ENCODE peak calls at places on chromosomes 11 and 22, in nine cellular contexts. W is NCI-H460; S is H9; I is pancreas; K is body of pancreas; B is ureter; N is HS-5; E is posterior vena cava; F is stimulated activated CD8-positive, alpha-beta memory T cell treated with anti-CD3 and anti-CD28 coated beads, Interleukin-12 subunit alpha, Interleukin-12 subunit beta, amount 100 ng/mL, for 4 hours. V is an unnamed sample.

GRCh38 chr11:125123947-125124633 is 12.7 kb upstream of the TMEM218 start:
- DNase-seq in W (peak), S (peak), I (no peak), K (peak), B (peak), N (peak), E (peak), F (no peak), V (peak)

GRCh38 chr22:20033045-20033706 is 12.3 kb downstream of the TANGO2 start:
- DNase-seq in W (no peak), S (no peak), I (peak), K (peak), B (no peak), N (no peak), E (no peak), F (no peak), V (peak)

GRCh38 chr11:95318459-95318858 is 87.5 kb upstream of the SESN3 start:
- DNase-seq in W (no peak), S (no peak), I (no peak), K (no peak), B (no peak), N (no peak), E (no peak), F (no peak), V (no peak)

GRCh38 chr11:1946812-1947480 is at the start of gene MRPL23:
- DNase-seq in W (no peak), S (no peak), I (no peak), K (peak), B (no peak), N (no peak), E (no peak), F (no peak), V (no peak)

GRCh38 chr22:36334838-36335603 is 52.7 kb downstream of the MYH9 start:
- DNase-seq in W (no peak), S (no peak), I (no peak), K (peak), B (no peak), N (no peak), E (no peak), F (no peak), V (peak)

GRCh38 chr11:76658651-76659650 is 11.6 kb downstream of the LRRC32 start:
- DNase-seq in W (no peak), S (peak), I (peak), K (no peak), B (no peak), N (no peak), E (peak), F (no peak), V (no peak)

GRCh38 chr11:46463701-46464100 is 72.1 kb upstream of the CHRM4 start:
- DNase-seq in W (no peak), S (no peak), I (no peak), K (no peak), B (no peak), N (no peak), E (no peak), F (no peak), V (no peak)

GRCh38 chr11:35796542-35796941 is 134.0 kb downstream of the TRIM44 start:
- DNase-seq in W (peak), S (no peak), I (no peak), K (no peak), B (no peak), N (peak), E (no peak), F (no peak), V (no peak)

GRCh38 chr11:132973686-132974085 is 558.6 kb downstream of the OPCML start:
- DNase-seq in W (no peak), S (no peak), I (no peak), K (no peak), B (no peak), N (no peak), E (no peak), F (no peak), V (no peak)

GRCh38 chr22:38074181-38075104 is 9.5 kb downstream of the SLC16A8 start:
- DNase-seq in W (no peak), S (peak), I (no peak), K (no peak), B (no peak), N (no peak), E (no peak), F (no peak), V (no peak)

GRCh38 chr22:37369536-37369935 is 57.7 kb downstream of the ELFN2 start:
- DNase-seq in W (no peak), S (no peak), I (no peak), K (no peak), B (no peak), N (no peak), E (no peak), F (no peak), V (no peak)

GRCh38 chr11:101510608-101511007 is 73.2 kb downstream of the TRPC6 start:
- DNase-seq in W (no peak), S (no peak), I (no peak), K (no peak), B (no peak), N (no peak), E (no peak), F (no peak), V (no peak)

GRCh38 chr11:33268945-33269567 is 11.9 kb downstream of the HIPK3 start:
- DNase-seq in W (no peak), S (no peak), I (no peak), K (no peak), B (no peak), N (peak), E (no peak), F (no peak), V (no peak)

GRCh38 chr22:30325724-30326703 is 727 bp downstream of the TBC1D10A start:
- DNase-seq in W (no peak), S (peak), I (peak), K (peak), B (no peak), N (no peak), E (no peak), F (no peak), V (peak)

GRCh38 chr22:45225732-45226560 is 14.7 kb downstream of the KIAA0930 start:
- DNase-seq in W (no peak), S (peak), I (no peak), K (peak), B (peak), N (no peak), E (no peak), F (no peak), V (no peak)

GRCh38 chr11:10351768-10352641 is 47.1 kb downstream of the ADM start:
- DNase-seq in W (no peak), S (peak), I (peak), K (peak), B (peak), N (no peak), E (no peak), F (no peak), V (peak)

V was measured in AG08396.